ENCODE peak calls at places on chromosomes 1 and 21, in five cellular contexts. K, C, Q, E and B are unnamed samples.
A peak's percentile ranks its signal among the peaks of the same experiment; 100 is the strongest.

GRCh38 chr21:33608559-33608958 is 20.1 kb upstream of the DONSON start:
- DNase-seq in E (no peak), Q (no peak), C (no peak), K (peak; percentile 36), B (no peak)

GRCh38 chr1:79976287-79976686 is 969.8 kb upstream of the ADGRL4 start:
- DNase-seq in Q (no peak), C (no peak), E (no peak), K (no peak), B (no peak)

GRCh38 chr1:180027949-180028445 is 73.4 kb downstream of the CEP350 start:
- DNase-seq in E (no peak), Q (no peak), K (peak; percentile 37), C (no peak), B (no peak)

GRCh38 chr1:2372551-2373490 is 18.5 kb downstream of the MORN1 start:
- DNase-seq in K (no peak), Q (no peak), C (no peak), E (no peak), B (no peak)

GRCh38 chr1:160829766-160830165 is 32.9 kb downstream of the CD244 start:
- DNase-seq in E (no peak), K (no peak), C (no peak), Q (no peak), B (no peak)

GRCh38 chr1:208336136-208336535 is 92.0 kb upstream of the PLXNA2 start:
- DNase-seq in K (no peak), C (no peak), E (no peak), Q (no peak), B (no peak)

GRCh38 chr1:200150721-200151120 is 123.2 kb downstream of the NR5A2 start:
- DNase-seq in C (no peak), E (no peak), Q (no peak), K (peak; percentile 66), B (peak; percentile 88)

GRCh38 chr1:115356356-115356755 is 18.3 kb upstream of the NGF start:
- DNase-seq in E (no peak), Q (no peak), K (no peak), C (no peak), B (no peak)

GRCh38 chr1:70896224-70896623 is 151.4 kb downstream of the PTGER3 start:
- DNase-seq in C (no peak), E (no peak), Q (no peak), K (peak; percentile 6), B (peak; percentile 39)

GRCh38 chr1:226123212-226123560 is 60.7 kb downstream of the H3-3A start:
- DNase-seq in C (no peak), Q (no peak), E (no peak), K (no peak), B (peak; percentile 26)

GRCh38 chr1:76203132-76203531 is 128.6 kb downstream of the ST6GALNAC3 start:
- DNase-seq in C (peak; percentile 93), K (no peak), E (no peak), Q (no peak), B (peak; percentile 48)

GRCh38 chr1:57424231-57425027 is 569 bp upstream of the DAB1 start:
- DNase-seq in E (no peak), C (peak; percentile 91), Q (no peak), K (peak; percentile 40), B (peak; percentile 14)

GRCh38 chr21:42590431-42591131 is 62.8 kb upstream of the PDE9A start:
- DNase-seq in E (no peak), K (no peak), Q (no peak), C (no peak), B (no peak)

GRCh38 chr1:15151377-15151806 is 2.2 kb upstream of the TMEM51 start:
- DNase-seq in K (no peak), C (peak; percentile 94), Q (no peak), E (no peak), B (peak; percentile 21)

GRCh38 chr1:88678405-88678804 is 5.7 kb upstream of the PKN2 start:
- DNase-seq in E (no peak), C (no peak), K (no peak), Q (no peak), B (peak; percentile 3)

GRCh38 chr1:43831866-43832654 is 101.5 kb upstream of the ARTN start:
- DNase-seq in C (no peak), K (no peak), Q (no peak), E (peak; percentile 28), B (no peak)

GRCh38 chr1:167454929-167455785 is 63.2 kb downstream of the CD247 start:
- DNase-seq in C (peak; percentile 68), Q (peak; percentile 73), K (peak; percentile 31), E (no peak), B (peak; percentile 72)